ENCODE peak calls at places on chromosomes 5 and 9, in four cellular contexts. X is hepatocyte, U is IMR-90, M is A549. Y is an unnamed sample.

GRCh38 chr5:173626501-173626812 is 10.0 kb upstream of the BOD1 start:
- DNase-seq in X (no peak), U (no peak), M (no peak), Y (no peak)

GRCh38 chr5:73136277-73136606 is 15.9 kb downstream of the TMEM171 start:
- DNase-seq in X (no peak), U (no peak), M (no peak), Y (no peak)

GRCh38 chr5:178237431-178238312 is 5.1 kb upstream of the PHYKPL start:
- DNase-seq in X (no peak), U (peak), M (no peak), Y (no peak)

GRCh38 chr5:157339409-157339808 is 73.5 kb downstream of the CYFIP2 start:
- DNase-seq in X (no peak), U (no peak), M (no peak), Y (no peak)

GRCh38 chr5:170273968-170274710 is 23.4 kb downstream of the LCP2 start:
- DNase-seq in X (peak), U (no peak), M (peak), Y (no peak)

GRCh38 chr5:154370730-154371334 is 75.0 kb upstream of the SAP30L start:
- DNase-seq in X (no peak), U (no peak), M (no peak), Y (peak)

GRCh38 chr5:161273410-161273809 is 273.1 kb downstream of the GABRB2 start:
- DNase-seq in X (no peak), U (no peak), M (no peak), Y (no peak)

GRCh38 chr5:140321796-140322195 is 18.9 kb upstream of the PFDN1 start:
- DNase-seq in X (no peak), U (no peak), M (no peak), Y (peak)

GRCh38 chr5:15574806-15575205 is 74.8 kb downstream of the FBXL7 start:
- DNase-seq in X (no peak), U (peak), M (no peak), Y (no peak)

GRCh38 chr9:18333157-18333556 is 140.8 kb upstream of the ADAMTSL1 start:
- DNase-seq in X (no peak), U (peak), M (no peak), Y (no peak)

GRCh38 chr5:173832386-173832785 is 55.8 kb upstream of the CPEB4 start:
- DNase-seq in X (no peak), U (no peak), M (no peak), Y (no peak)

GRCh38 chr5:76716456-76717157 is 681 bp downstream of the F2R start:
- DNase-seq in X (peak), U (no peak), M (peak), Y (peak)

GRCh38 chr5:96909003-96909402 is 26.9 kb upstream of the LNPEP start:
- DNase-seq in X (no peak), U (no peak), M (no peak), Y (no peak)

GRCh38 chr5:141657937-141658545 is 6.8 kb upstream of the FCHSD1 start:
- DNase-seq in X (no peak), U (peak), M (peak), Y (no peak)

GRCh38 chr9:94490465-94490864 is 64.4 kb upstream of the PCAT7 start:
- DNase-seq in X (no peak), U (peak), M (no peak), Y (no peak)

GRCh38 chr9:81874926-81875325 is 53.3 kb upstream of the SPATA31D4 start:
- DNase-seq in X (peak), U (peak), M (peak), Y (peak)

GRCh38 chr9:122383992-122384461 is 13.2 kb downstream of the PTGS1 start:
- DNase-seq in X (no peak), U (peak), M (peak), Y (no peak)

GRCh38 chr9:122380293-122380692 is 9.5 kb downstream of the PTGS1 start:
- DNase-seq in X (no peak), U (no peak), M (no peak), Y (no peak)

GRCh38 chr9:122381206-122381950 is 10.6 kb downstream of the PTGS1 start:
- DNase-seq in X (no peak), U (no peak), M (no peak), Y (no peak)

GRCh38 chr9:122386316-122386872 is 15.6 kb downstream of the PTGS1 start:
- DNase-seq in X (no peak), U (no peak), M (no peak), Y (no peak)

GRCh38 chr9:122382901-122383850 is 12.4 kb downstream of the PTGS1 start:
- DNase-seq in X (no peak), U (peak), M (no peak), Y (no peak)
- H3K4me3 ChIP-seq in X (no peak), U (no peak), M (no peak), Y (no peak)

GRCh38 chr9:114390952-114391351 is 3.2 kb upstream of the AKNA start:
- DNase-seq in X (no peak), U (peak), M (no peak), Y (no peak)

GRCh38 chr9:114387678-114388431 is at the start of gene AKNA:
- DNase-seq in X (peak), U (peak), M (no peak), Y (peak)

GRCh38 chr9:114389612-114390368 is 2.0 kb upstream of the AKNA start:
- DNase-seq in X (no peak), U (no peak), M (no peak), Y (no peak)

GRCh38 chr9:114386886-114387677 is 700 bp downstream of the AKNA start:
- DNase-seq in X (peak), U (peak), M (no peak), Y (peak)

DNA sequence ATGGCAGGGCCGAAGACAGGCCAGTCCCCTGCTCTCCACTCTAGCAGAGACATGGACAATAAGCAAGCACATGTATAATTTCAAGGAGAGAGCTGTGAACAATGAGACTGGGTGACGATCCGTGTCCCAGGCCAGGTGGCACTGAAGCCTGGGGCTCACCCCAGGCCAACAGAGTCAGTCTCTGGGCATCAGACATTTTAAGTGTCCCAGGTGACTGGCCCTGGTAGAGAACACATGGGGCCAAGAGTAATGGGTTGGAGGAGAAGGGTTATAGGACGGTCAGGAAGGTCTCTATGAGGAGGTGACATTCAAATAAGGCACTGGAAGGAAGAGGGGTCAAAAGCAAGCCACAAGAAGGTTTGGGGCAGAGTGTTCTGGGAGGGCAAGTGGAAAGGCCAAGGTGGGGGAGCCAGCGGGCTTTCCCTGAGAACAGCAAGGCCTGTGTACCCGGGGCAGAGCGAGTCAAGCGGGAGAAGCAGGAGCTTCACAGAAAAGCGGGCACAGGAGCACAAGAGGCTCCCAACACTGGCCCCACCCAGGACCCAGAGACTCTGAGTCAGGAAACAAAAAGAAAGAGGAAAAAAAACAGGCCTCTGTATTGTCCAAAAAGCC is 1.1 kb upstream of the AKNA start:
- DNase-seq in X (no peak), U (no peak), M (no peak), Y (no peak)
- H3K27ac ChIP-seq in X (peak), U (no peak), M (no peak), Y (peak)

DNA sequence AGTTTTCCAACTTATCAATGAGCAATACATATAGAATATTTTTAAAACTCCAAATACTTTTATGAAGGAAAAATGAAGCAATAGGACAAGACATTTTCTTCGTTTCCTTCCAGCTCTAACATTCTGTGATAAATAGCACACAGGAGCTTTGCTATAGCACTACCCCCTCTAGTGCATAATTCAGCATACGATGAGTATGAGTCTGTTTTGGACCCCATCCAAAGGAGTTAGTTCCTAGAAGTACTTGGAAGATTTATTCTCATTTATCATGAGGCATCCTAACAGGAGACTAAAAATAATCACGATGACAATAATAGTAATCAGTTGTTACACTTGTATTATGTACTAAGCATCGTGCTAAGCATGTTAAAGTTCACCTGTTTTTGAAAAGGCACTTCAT is 1061.3 kb upstream of the DMAC1 start:
- DNase-seq in X (peak), U (peak), M (no peak), Y (no peak)
- TF ChIP-seq CTCF in X (peak), U (no peak), M (no peak), Y (no peak)

GRCh38 chr5:150779397-150780179 is 1.0 kb downstream of the SMIM3 start:
- DNase-seq in X (no peak), U (peak), M (no peak), Y (no peak)

GRCh38 chr5:150781706-150782614 is 3.4 kb downstream of the SMIM3 start:
- DNase-seq in X (peak), U (peak), M (no peak), Y (peak)

GRCh38 chr5:150778517-150779396 is at the start of gene SMIM3:
- DNase-seq in X (peak), U (peak), M (peak), Y (peak)

GRCh38 chr5:150780816-150781221 is 2.3 kb downstream of the SMIM3 start:
- DNase-seq in X (no peak), U (peak), M (no peak), Y (no peak)

GRCh38 chr5:150780180-150780692 is 1.7 kb downstream of the SMIM3 start:
- DNase-seq in X (no peak), U (peak), M (no peak), Y (peak)
- H3K4me3 ChIP-seq in X (no peak), U (peak), M (no peak), Y (peak)

GRCh38 chr9:128898382-128898781 is 16.4 kb downstream of the LRRC8A start:
- DNase-seq in X (no peak), U (no peak), M (no peak), Y (no peak)

GRCh38 chr9:128899566-128900322 is 17.8 kb downstream of the LRRC8A start:
- DNase-seq in X (no peak), U (no peak), M (no peak), Y (no peak)

GRCh38 chr9:128901379-128901778 is 19.4 kb upstream of the PHYHD1 start:
- DNase-seq in X (no peak), U (no peak), M (no peak), Y (no peak)

GRCh38 chr9:128901822-128902221 is 19.0 kb upstream of the PHYHD1 start:
- DNase-seq in X (no peak), U (no peak), M (no peak), Y (no peak)

GRCh38 chr9:128898845-128899565 is 17.1 kb downstream of the LRRC8A start:
- DNase-seq in X (no peak), U (no peak), M (no peak), Y (no peak)
- H3K27ac ChIP-seq in X (no peak), U (no peak), M (peak), Y (peak)

DNA sequence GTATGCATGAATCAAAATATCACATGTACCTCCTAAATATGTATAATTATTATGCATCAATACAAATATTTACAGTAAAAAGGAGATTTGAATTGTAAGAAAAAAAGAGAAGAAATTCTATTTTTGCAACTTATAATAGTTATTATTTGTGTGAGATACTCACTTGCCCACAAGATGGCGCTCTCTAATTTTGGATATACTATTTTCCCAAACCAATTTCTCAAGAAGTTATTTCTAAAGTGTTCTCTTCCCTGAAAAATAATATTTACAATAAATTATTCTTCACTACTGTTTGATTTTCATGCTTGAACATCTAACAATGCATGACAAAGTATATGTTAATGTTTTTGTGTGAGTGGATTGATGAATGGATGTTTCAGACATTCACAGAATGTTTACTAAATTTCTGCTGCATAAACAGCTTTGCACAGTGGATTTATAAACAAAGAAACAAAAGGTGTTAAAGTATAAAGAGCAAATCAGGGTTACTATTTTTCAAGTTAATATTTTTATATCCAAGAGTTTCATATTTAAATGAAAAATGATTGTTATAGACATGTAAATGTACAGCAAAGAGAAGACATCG is 503.4 kb downstream of the PDE4D start:
- DNase-seq in X (peak), U (peak), M (peak), Y (peak)
- TF ChIP-seq CTCF in X (peak), U (peak), M (peak), Y (peak)

Y was measured in heart right ventricle.